ENCODE peak calls at places on chromosomes 5 and 9, in four cellular contexts. One of them, this sample, is unnamed.

GRCh38 chr5:139855451-139855850 is 59.8 kb downstream of the PSD2 start:
- DNase-seq in HepG2: no peak
- DNase-seq in H1: no peak
- DNase-seq in K562: no peak
- DNase-seq in this sample: no peak

GRCh38 chr5:775960-776861 is 8.3 kb downstream of the ZDHHC11B start:
- DNase-seq in HepG2: no peak
- DNase-seq in H1: no peak
- DNase-seq in K562: peak; percentile 5
- DNase-seq in this sample: no peak

GRCh38 chr5:37668524-37669047 is 171.3 kb downstream of the GDNF start:
- DNase-seq in K562: peak; percentile 29
- DNase-seq in HepG2: peak; percentile 90
- DNase-seq in H1: no peak
- DNase-seq in this sample: peak; percentile 64

GRCh38 chr5:135204151-135204600 is 170.1 kb upstream of the PITX1 start:
- DNase-seq in K562: peak; percentile 38
- DNase-seq in H1: no peak
- DNase-seq in HepG2: peak; percentile 38
- DNase-seq in this sample: no peak

GRCh38 chr9:12884736-12885395 is 110.0 kb downstream of the LURAP1L start:
- DNase-seq in K562: no peak
- DNase-seq in H1: no peak
- DNase-seq in HepG2: peak; percentile 36
- DNase-seq in this sample: peak; percentile 32

GRCh38 chr5:171420429-171421231 is 1.2 kb downstream of the FGF18 start:
- DNase-seq in K562: no peak
- DNase-seq in H1: no peak
- DNase-seq in HepG2: no peak
- DNase-seq in this sample: no peak

GRCh38 chr5:156475831-156476551 is 149.0 kb downstream of the SGCD start:
- DNase-seq in HepG2: no peak
- DNase-seq in K562: no peak
- DNase-seq in H1: peak; percentile 15
- DNase-seq in this sample: peak; percentile 31

GRCh38 chr9:124879226-124879625 is 17.3 kb downstream of the ARPC5L start:
- DNase-seq in K562: no peak
- DNase-seq in HepG2: no peak
- DNase-seq in H1: no peak
- DNase-seq in this sample: no peak

GRCh38 chr5:106397700-106398099 is 1273.0 kb downstream of the EFNA5 start:
- DNase-seq in K562: no peak
- DNase-seq in H1: no peak
- DNase-seq in HepG2: no peak
- DNase-seq in this sample: peak; percentile 55

GRCh38 chr5:9947231-9947693 is 302.4 kb downstream of the ATPSCKMT start:
- DNase-seq in HepG2: no peak
- DNase-seq in H1: no peak
- DNase-seq in K562: no peak
- DNase-seq in this sample: no peak

GRCh38 chr5:143016777-143017374 is 246.7 kb downstream of the ARHGAP26 start:
- DNase-seq in H1: no peak
- DNase-seq in K562: peak; percentile 21
- DNase-seq in HepG2: no peak
- DNase-seq in this sample: peak; percentile 54

GRCh38 chr5:24630925-24631324 is 13.9 kb downstream of the CDH10 start:
- DNase-seq in K562: no peak
- DNase-seq in HepG2: no peak
- DNase-seq in H1: no peak
- DNase-seq in this sample: no peak

GRCh38 chr5:170481839-170482238 is 22.0 kb upstream of the KCNIP1 start:
- DNase-seq in K562: no peak
- DNase-seq in H1: no peak
- DNase-seq in HepG2: no peak
- DNase-seq in this sample: no peak

GRCh38 chr5:135999396-136000139 is 29.2 kb upstream of the TGFBI start:
- DNase-seq in HepG2: no peak
- DNase-seq in K562: no peak
- DNase-seq in H1: no peak
- DNase-seq in this sample: no peak

DNA sequence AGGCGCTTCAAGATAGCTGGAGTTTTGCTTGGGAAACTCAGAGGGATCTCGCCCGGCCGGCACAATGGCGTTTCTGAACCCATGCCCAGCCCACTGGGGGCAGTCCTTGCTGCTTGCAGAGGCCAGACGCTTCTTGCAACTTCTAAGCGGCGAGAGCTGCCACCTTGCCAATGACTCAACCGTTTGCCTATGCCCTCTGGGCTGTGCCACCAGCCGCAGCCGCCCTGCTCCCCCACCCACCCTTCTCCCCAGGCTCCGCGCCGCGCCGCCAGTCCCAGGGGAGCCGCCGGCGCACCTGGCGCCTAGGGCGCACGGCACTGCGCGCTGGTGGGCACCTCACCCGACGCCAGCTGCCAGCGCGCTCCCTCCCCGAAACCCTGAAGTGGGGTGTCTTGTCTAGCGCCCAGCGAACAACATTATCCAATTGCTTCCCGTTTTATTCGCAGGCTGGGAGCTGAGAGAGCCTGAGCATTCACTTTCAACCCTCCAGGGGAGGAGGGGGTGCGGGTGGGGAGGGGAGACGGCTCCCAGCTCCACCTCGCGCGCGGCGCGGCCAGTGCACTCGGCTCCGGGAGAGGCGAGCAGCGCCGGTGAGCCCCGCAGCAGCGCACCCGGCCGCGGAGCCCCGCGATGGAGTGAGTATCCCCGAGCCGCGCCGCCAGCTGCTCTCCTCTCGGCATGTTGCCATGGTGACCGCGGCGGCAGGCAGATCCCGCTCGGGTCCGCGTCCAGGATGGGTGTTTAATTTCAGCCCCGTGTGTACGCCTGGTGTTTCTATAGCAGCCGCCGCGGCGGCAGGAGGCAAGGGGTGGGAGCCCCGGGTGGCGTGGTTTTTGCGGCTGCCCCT is 139.5 kb upstream of the PALM2AKAP2 start:
- DNase-seq in H1: no peak
- DNase-seq in K562: no peak
- DNase-seq in HepG2: no peak
- DNase-seq in this sample: peak; percentile 33
- TF ChIP-seq RNF2 in H1: no peak
- TF ChIP-seq RNF2 in K562: no peak
- TF ChIP-seq RNF2 in HepG2: no peak
- TF ChIP-seq RNF2 in this sample: no peak

DNA sequence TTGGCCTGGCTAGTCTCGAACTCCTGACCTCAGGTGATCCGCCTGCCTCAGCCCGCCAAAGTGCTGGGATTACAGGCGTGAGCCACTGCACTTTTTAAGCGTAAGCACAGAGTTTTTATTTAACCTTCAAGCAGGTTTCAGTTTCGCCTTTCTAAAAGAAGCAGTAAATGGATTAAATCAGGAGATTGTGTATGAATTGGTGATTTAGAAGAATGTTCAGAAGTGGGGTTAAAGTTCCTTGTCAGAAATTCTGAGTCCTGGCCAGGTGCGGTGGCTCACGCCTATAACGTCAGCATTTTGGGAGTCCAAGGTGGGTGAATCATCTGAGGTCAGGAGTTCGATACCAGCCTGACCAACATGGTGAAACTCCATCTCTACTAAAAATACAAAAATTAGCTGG is 12.2 kb downstream of the HSPA4 start:
- DNase-seq in H1: no peak
- DNase-seq in HepG2: no peak
- DNase-seq in K562: no peak
- DNase-seq in this sample: no peak
- TF ChIP-seq RNF2 in H1: no peak
- TF ChIP-seq RNF2 in HepG2: no peak
- TF ChIP-seq RNF2 in K562: no peak
- TF ChIP-seq RNF2 in this sample: no peak

GRCh38 chr5:94498199-94498598 is 120.2 kb downstream of the KIAA0825 start:
- DNase-seq in K562: no peak
- DNase-seq in H1: no peak
- DNase-seq in HepG2: no peak
- DNase-seq in this sample: no peak
- TF ChIP-seq RNF2 in K562: no peak
- TF ChIP-seq RNF2 in H1: no peak
- TF ChIP-seq RNF2 in HepG2: no peak
- TF ChIP-seq RNF2 in this sample: no peak

GRCh38 chr5:150000990-150001659 is 586 bp downstream of the HMGXB3 start:
- DNase-seq in H1: no peak
- DNase-seq in K562: peak; percentile 73
- DNase-seq in HepG2: no peak
- DNase-seq in this sample: peak; percentile 29
- TF ChIP-seq RNF2 in H1: no peak
- TF ChIP-seq RNF2 in K562: no peak
- TF ChIP-seq RNF2 in HepG2: no peak
- TF ChIP-seq RNF2 in this sample: no peak

DNA sequence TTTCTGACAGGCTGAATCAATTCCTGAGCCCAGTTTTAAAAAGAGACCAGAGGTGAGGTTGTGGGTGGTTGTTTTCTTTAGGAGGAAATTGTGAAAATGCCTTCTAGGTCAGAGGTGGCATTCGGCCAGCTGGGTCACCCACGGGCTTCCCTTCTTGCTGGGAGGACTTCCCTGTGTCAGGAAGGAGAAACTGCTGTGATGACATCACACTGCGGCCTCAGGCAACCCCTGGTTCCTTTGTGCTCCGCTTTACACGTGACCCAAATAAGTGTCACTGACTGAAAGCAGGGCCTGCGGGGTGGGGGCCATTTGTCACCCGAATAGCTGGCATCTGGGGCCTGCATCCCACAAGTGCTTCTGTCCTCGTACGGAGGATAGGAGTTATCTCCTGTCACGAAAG is 39.7 kb downstream of the FABP6 start:
- DNase-seq in HepG2: no peak
- DNase-seq in K562: no peak
- DNase-seq in H1: no peak
- DNase-seq in this sample: no peak
- TF ChIP-seq RNF2 in HepG2: no peak
- TF ChIP-seq RNF2 in K562: no peak
- TF ChIP-seq RNF2 in H1: no peak
- TF ChIP-seq RNF2 in this sample: no peak

DNA sequence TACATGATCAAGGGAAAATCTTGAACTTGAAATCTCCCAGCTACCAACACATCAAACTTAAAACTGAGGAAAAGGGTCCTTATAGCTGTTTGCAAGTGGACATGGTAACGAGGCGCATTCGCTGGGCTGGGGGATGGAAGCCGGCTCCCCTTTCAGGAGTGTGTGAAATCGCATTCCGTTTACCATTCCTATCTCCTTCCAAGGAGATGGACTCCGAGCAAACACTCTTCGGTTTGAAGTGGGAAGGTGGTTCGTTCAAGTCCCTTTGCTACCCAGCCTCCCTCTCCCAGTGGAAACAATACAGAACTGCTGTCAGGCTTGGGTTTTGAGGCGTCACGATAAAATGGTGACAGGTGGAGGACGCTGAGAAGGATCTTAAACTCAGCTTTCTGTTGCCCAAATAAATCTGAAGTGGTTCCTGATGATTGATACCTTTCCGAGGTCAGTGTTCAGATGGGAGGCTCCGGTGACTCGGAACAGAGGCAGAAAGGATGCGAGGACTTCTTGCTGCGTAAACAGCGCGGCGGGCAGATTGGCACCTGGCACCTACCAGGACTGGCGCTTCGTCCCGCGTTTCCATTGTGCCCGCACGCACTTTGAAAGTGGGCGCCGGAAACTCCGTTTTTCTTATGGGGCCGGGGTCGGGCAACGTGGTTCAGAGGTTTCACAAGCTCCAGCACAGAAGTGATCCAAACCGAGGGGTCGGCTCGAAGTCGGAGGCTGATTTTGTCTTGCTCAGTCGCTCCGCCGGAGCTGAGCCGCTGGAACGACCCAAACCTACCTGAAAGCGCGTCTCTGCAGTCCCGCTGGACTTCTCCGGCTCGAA is 7.0 kb downstream of the MSX2 start:
- DNase-seq in HepG2: no peak
- DNase-seq in K562: no peak
- DNase-seq in H1: no peak
- DNase-seq in this sample: no peak
- TF ChIP-seq RNF2 in HepG2: no peak
- TF ChIP-seq RNF2 in K562: no peak
- TF ChIP-seq RNF2 in H1: peak; percentile 77
- TF ChIP-seq RNF2 in this sample: no peak

GRCh38 chr5:21142791-21143190 is 1154.8 kb upstream of the CDH18 start:
- DNase-seq in H1: no peak
- DNase-seq in K562: no peak
- DNase-seq in HepG2: no peak
- DNase-seq in this sample: no peak
- TF ChIP-seq RNF2 in H1: no peak
- TF ChIP-seq RNF2 in K562: no peak
- TF ChIP-seq RNF2 in HepG2: no peak
- TF ChIP-seq RNF2 in this sample: no peak

DNA sequence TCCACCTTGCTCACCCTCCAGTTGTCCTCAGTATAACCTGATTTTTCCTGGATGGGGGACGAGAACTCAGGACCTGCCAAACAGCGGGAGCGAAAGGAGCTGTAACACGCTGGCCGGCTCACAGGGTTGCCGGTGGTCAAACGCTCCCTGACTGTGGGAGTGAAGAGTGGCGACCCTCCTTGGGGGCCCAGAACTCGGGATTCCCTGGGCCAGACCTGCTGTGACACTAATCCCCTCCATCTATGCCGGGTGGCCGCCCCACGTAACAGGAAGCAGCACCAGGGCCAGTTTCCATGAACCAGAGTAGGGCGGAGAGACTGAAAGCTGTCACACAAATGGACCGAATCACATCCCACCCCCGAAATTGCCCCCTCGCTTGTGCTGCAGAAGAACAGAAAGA is 1809.2 kb upstream of the ACO1 start:
- DNase-seq in HepG2: no peak
- DNase-seq in H1: no peak
- DNase-seq in K562: no peak
- DNase-seq in this sample: no peak
- TF ChIP-seq RNF2 in HepG2: no peak
- TF ChIP-seq RNF2 in H1: no peak
- TF ChIP-seq RNF2 in K562: no peak
- TF ChIP-seq RNF2 in this sample: no peak

GRCh38 chr9:109319072-109319630 is 1.7 kb downstream of the EPB41L4B start:
- DNase-seq in K562: no peak
- DNase-seq in H1: no peak
- DNase-seq in HepG2: no peak
- DNase-seq in this sample: no peak
- TF ChIP-seq RNF2 in K562: no peak
- TF ChIP-seq RNF2 in H1: no peak
- TF ChIP-seq RNF2 in HepG2: no peak
- TF ChIP-seq RNF2 in this sample: no peak

DNA sequence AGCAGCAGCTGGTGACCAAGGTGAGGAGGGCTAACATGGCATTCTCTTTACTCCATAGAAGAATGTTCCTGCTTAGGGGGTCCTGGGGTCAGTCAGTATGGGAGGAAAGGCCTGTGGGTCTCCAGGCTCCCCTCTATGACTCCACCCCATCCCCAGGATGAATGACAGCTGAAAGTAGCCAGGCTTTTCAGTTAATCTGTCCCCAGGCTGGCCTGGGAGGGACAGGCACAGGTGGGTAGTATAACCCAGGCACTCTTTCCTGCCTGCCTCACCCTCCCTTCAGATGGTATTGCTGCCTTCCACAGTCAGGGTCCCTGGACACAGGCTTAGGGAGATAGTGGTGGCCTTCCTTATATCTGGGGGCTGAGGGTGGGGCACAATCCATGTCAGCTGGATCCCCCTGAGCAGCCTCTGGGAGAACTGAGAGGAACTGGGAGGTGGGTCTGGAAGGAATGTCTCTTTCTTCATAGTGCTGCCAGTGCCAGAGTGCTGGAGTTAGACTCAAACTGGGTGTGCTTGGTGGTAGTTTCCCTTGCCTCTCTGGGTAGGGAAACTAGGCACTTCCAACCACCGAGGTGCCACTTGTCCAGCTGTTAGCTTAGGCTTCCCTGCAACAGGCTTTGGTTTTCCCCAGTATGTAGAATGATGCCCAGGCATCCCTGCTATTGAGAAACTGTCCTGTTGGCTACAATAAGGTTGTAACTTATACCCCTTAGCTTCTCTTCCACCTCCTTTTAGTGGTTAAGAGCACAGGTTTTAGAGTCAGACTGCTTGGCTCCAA is 27.8 kb downstream of the LARP1 start:
- DNase-seq in K562: no peak
- DNase-seq in HepG2: no peak
- DNase-seq in H1: no peak
- DNase-seq in this sample: no peak
- TF ChIP-seq RNF2 in K562: no peak
- TF ChIP-seq RNF2 in HepG2: no peak
- TF ChIP-seq RNF2 in H1: no peak
- TF ChIP-seq RNF2 in this sample: no peak